ENCODE peak calls at places on chromosomes 7 and 10, in ten cellular contexts. One of them, this sample, is unnamed.

GRCh38 chr7:3670898-3671297 is 369.8 kb downstream of the SDK1 start:
- DNase-seq in psoas muscle: no peak
- DNase-seq in pancreas: no peak
- DNase-seq in HCT116: no peak
- DNase-seq in ascending aorta: no peak
- DNase-seq in upper lobe of right lung: no peak
- DNase-seq in endodermal cell: no peak
- DNase-seq in GM23338: no peak
- DNase-seq in thoracic aorta: no peak
- DNase-seq in cardiac muscle cell: no peak
- DNase-seq in this sample: no peak

GRCh38 chr7:68417659-68418058 is 1180.6 kb upstream of the AUTS2 start:
- DNase-seq in psoas muscle: no peak
- DNase-seq in pancreas: no peak
- DNase-seq in HCT116: no peak
- DNase-seq in ascending aorta: no peak
- DNase-seq in upper lobe of right lung: no peak
- DNase-seq in endodermal cell: no peak
- DNase-seq in GM23338: no peak
- DNase-seq in thoracic aorta: no peak
- DNase-seq in cardiac muscle cell: no peak
- DNase-seq in this sample: no peak

GRCh38 chr7:71182536-71182935 is 50.6 kb downstream of the GALNT17 start:
- DNase-seq in psoas muscle: no peak
- DNase-seq in pancreas: no peak
- DNase-seq in HCT116: no peak
- DNase-seq in ascending aorta: no peak
- DNase-seq in upper lobe of right lung: no peak
- DNase-seq in endodermal cell: no peak
- DNase-seq in GM23338: no peak
- DNase-seq in thoracic aorta: no peak
- DNase-seq in cardiac muscle cell: no peak
- DNase-seq in this sample: no peak

GRCh38 chr7:132581431-132581830 is 5.2 kb upstream of the PLXNA4 start:
- DNase-seq in psoas muscle: no peak
- DNase-seq in pancreas: no peak
- DNase-seq in HCT116: no peak
- DNase-seq in ascending aorta: no peak
- DNase-seq in upper lobe of right lung: no peak
- DNase-seq in endodermal cell: peak; percentile 31
- DNase-seq in GM23338: no peak
- DNase-seq in thoracic aorta: no peak
- DNase-seq in cardiac muscle cell: no peak
- DNase-seq in this sample: no peak

GRCh38 chr10:77884181-77884580 is 42.4 kb downstream of the DLG5 start:
- DNase-seq in psoas muscle: no peak
- DNase-seq in pancreas: no peak
- DNase-seq in HCT116: no peak
- DNase-seq in ascending aorta: no peak
- DNase-seq in upper lobe of right lung: no peak
- DNase-seq in endodermal cell: no peak
- DNase-seq in GM23338: no peak
- DNase-seq in thoracic aorta: no peak
- DNase-seq in cardiac muscle cell: no peak
- DNase-seq in this sample: no peak

GRCh38 chr10:122380703-122381102 is 6.2 kb downstream of the PLEKHA1 start:
- DNase-seq in psoas muscle: no peak
- DNase-seq in pancreas: no peak
- DNase-seq in HCT116: no peak
- DNase-seq in ascending aorta: no peak
- DNase-seq in upper lobe of right lung: no peak
- DNase-seq in endodermal cell: no peak
- DNase-seq in GM23338: no peak
- DNase-seq in thoracic aorta: no peak
- DNase-seq in cardiac muscle cell: no peak
- DNase-seq in this sample: no peak

GRCh38 chr10:61974611-61975010 is 73.1 kb downstream of the ARID5B start:
- DNase-seq in psoas muscle: peak; percentile 32
- DNase-seq in pancreas: peak; percentile 30
- DNase-seq in HCT116: no peak
- DNase-seq in ascending aorta: no peak
- DNase-seq in upper lobe of right lung: no peak
- DNase-seq in endodermal cell: no peak
- DNase-seq in GM23338: no peak
- DNase-seq in thoracic aorta: peak; percentile 29
- DNase-seq in cardiac muscle cell: peak; percentile 78
- DNase-seq in this sample: peak; percentile 76

GRCh38 chr10:69847458-69847857 is 45.8 kb downstream of the COL13A1 start:
- DNase-seq in psoas muscle: no peak
- DNase-seq in pancreas: no peak
- DNase-seq in HCT116: no peak
- DNase-seq in ascending aorta: no peak
- DNase-seq in upper lobe of right lung: no peak
- DNase-seq in endodermal cell: no peak
- DNase-seq in GM23338: no peak
- DNase-seq in thoracic aorta: no peak
- DNase-seq in cardiac muscle cell: no peak
- DNase-seq in this sample: no peak

GRCh38 chr10:124690971-124691370 is 53.2 kb downstream of the FAM53B start:
- DNase-seq in psoas muscle: no peak
- DNase-seq in pancreas: no peak
- DNase-seq in HCT116: no peak
- DNase-seq in ascending aorta: no peak
- DNase-seq in upper lobe of right lung: no peak
- DNase-seq in endodermal cell: no peak
- DNase-seq in GM23338: no peak
- DNase-seq in thoracic aorta: no peak
- DNase-seq in cardiac muscle cell: no peak
- DNase-seq in this sample: no peak

GRCh38 chr10:129193148-129193547 is 273.9 kb upstream of the MGMT start:
- DNase-seq in psoas muscle: peak; percentile 47
- DNase-seq in pancreas: no peak
- DNase-seq in HCT116: no peak
- DNase-seq in ascending aorta: no peak
- DNase-seq in upper lobe of right lung: no peak
- DNase-seq in endodermal cell: no peak
- DNase-seq in GM23338: peak; percentile 6
- DNase-seq in thoracic aorta: no peak
- DNase-seq in cardiac muscle cell: peak; percentile 23
- DNase-seq in this sample: peak; percentile 17

GRCh38 chr10:1939016-1939415 is 201.7 kb upstream of the ADARB2 start:
- DNase-seq in psoas muscle: no peak
- DNase-seq in pancreas: no peak
- DNase-seq in HCT116: no peak
- DNase-seq in ascending aorta: no peak
- DNase-seq in upper lobe of right lung: no peak
- DNase-seq in endodermal cell: no peak
- DNase-seq in GM23338: no peak
- DNase-seq in thoracic aorta: no peak
- DNase-seq in cardiac muscle cell: no peak
- DNase-seq in this sample: no peak

GRCh38 chr7:38374507-38374906 is 101.1 kb upstream of the TARP start:
- DNase-seq in psoas muscle: no peak
- DNase-seq in pancreas: no peak
- DNase-seq in HCT116: no peak
- DNase-seq in ascending aorta: no peak
- DNase-seq in upper lobe of right lung: no peak
- DNase-seq in endodermal cell: peak; percentile 77
- DNase-seq in GM23338: peak; percentile 80
- DNase-seq in thoracic aorta: no peak
- DNase-seq in cardiac muscle cell: peak; percentile 64
- DNase-seq in this sample: peak; percentile 75

GRCh38 chr10:35447693-35448407 is 111.5 kb downstream of the CCNY start:
- DNase-seq in psoas muscle: no peak
- DNase-seq in pancreas: no peak
- DNase-seq in HCT116: peak; percentile 10
- DNase-seq in ascending aorta: no peak
- DNase-seq in upper lobe of right lung: no peak
- DNase-seq in endodermal cell: peak; percentile 60
- DNase-seq in GM23338: peak; percentile 53
- DNase-seq in thoracic aorta: no peak
- DNase-seq in cardiac muscle cell: peak; percentile 91
- DNase-seq in this sample: peak; percentile 39

DNA sequence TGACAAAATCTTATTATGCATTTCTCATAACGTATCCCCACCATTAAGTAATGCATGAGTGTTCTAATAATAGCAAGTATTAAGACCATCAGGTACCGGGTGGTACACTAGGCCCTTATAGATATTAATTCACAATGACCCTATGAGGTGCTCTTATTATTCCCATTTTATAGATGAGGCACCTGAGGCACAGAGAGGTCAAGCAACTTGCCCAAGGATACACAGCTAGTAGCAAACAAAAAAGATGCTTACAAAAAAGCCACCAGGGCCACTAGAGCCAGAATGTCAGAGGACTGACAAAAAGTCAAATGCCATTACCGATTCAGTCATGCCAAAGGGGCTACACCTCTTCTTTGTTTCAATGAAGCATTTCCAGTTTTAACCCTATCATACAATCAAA is 5.9 kb downstream of the RSU1 start:
- DNase-seq in psoas muscle: no peak
- DNase-seq in pancreas: no peak
- DNase-seq in HCT116: no peak
- DNase-seq in ascending aorta: no peak
- DNase-seq in upper lobe of right lung: no peak
- DNase-seq in endodermal cell: no peak
- DNase-seq in GM23338: no peak
- DNase-seq in thoracic aorta: no peak
- DNase-seq in cardiac muscle cell: no peak
- DNase-seq in this sample: no peak
- H3K4me3 ChIP-seq in psoas muscle: no peak overlapping the region
- H3K4me3 ChIP-seq in pancreas: no peak overlapping the region
- H3K4me3 ChIP-seq in HCT116: no peak overlapping the region
- H3K4me3 ChIP-seq in ascending aorta: no peak overlapping the region
- H3K4me3 ChIP-seq in upper lobe of right lung: no peak overlapping the region
- H3K4me3 ChIP-seq in endodermal cell: no peak overlapping the region
- H3K4me3 ChIP-seq in GM23338: no peak overlapping the region
- H3K4me3 ChIP-seq in thoracic aorta: no peak overlapping the region
- H3K4me3 ChIP-seq in cardiac muscle cell: no peak overlapping the region
- H3K4me3 ChIP-seq in this sample: no peak overlapping the region

GRCh38 chr10:117533507-117534281 is 8.9 kb upstream of the EMX2 start:
- DNase-seq in psoas muscle: no peak
- DNase-seq in pancreas: no peak
- DNase-seq in HCT116: no peak
- DNase-seq in ascending aorta: no peak
- DNase-seq in upper lobe of right lung: no peak
- DNase-seq in endodermal cell: peak; percentile 50
- DNase-seq in GM23338: no peak
- DNase-seq in thoracic aorta: no peak
- DNase-seq in cardiac muscle cell: no peak
- DNase-seq in this sample: no peak
- H3K27me3 ChIP-seq in psoas muscle: no peaks in the 10 kb centered on the region
- H3K27me3 ChIP-seq in pancreas: peaks cover 36% of the 10 kb centered on the region
- H3K27me3 ChIP-seq in HCT116: peaks cover 39% of the 10 kb centered on the region
- H3K27me3 ChIP-seq in ascending aorta: peaks cover 32% of the 10 kb centered on the region
- H3K27me3 ChIP-seq in upper lobe of right lung: peaks cover 97% of the 10 kb centered on the region
- H3K27me3 ChIP-seq in endodermal cell: peaks cover 99% of the 10 kb centered on the region
- H3K27me3 ChIP-seq in GM23338: peaks cover 100% of the 10 kb centered on the region
- H3K27me3 ChIP-seq in thoracic aorta: peaks cover 34% of the 10 kb centered on the region
- H3K27me3 ChIP-seq in cardiac muscle cell: peaks cover 100% of the 10 kb centered on the region
- H3K27me3 ChIP-seq in this sample: no peaks in the 10 kb centered on the region

DNA sequence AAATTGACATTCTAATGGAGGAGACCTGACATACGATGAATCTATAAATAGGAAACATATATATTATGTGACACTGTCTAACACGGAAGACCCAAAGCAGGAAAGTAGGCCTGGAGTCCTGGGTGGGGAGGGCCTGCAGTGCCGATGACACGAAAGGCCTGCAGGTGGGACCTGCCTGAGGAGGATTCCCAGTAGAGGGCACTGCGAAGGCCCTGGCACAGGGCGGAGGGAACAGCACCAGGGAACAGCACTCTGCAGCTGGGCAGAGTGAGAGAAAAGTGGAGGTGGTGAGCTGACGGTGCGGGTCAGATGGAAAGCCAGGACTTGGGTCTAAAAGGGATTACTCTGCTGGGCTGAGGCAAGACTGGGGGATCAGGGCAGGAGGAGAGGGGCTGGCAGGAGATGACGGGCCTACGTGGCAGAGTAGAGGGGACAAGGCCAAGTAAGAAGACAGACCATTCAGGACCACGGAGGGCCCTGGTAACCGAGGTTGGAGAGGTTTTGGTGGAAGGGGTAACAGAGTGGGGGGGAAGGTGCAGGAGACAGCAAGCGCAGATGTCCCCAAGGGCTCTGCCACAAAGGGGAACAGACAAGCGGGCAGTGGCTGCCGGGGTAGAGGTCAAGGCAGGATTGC is 8.1 kb downstream of the ZNF746 start:
- DNase-seq in psoas muscle: no peak
- DNase-seq in pancreas: no peak
- DNase-seq in HCT116: no peak
- DNase-seq in ascending aorta: no peak
- DNase-seq in upper lobe of right lung: no peak
- DNase-seq in endodermal cell: peak; percentile 78
- DNase-seq in GM23338: peak; percentile 43
- DNase-seq in thoracic aorta: no peak
- DNase-seq in cardiac muscle cell: no peak
- DNase-seq in this sample: no peak
- TF ChIP-seq CTCF in psoas muscle: peak; percentile 21
- TF ChIP-seq CTCF in pancreas: no peak
- TF ChIP-seq CTCF in HCT116: peak; percentile 47
- TF ChIP-seq CTCF in ascending aorta: no peak
- TF ChIP-seq CTCF in upper lobe of right lung: peak; percentile 8
- TF ChIP-seq CTCF in endodermal cell: peak; percentile 69
- TF ChIP-seq CTCF in GM23338: peak; percentile 66
- TF ChIP-seq CTCF in thoracic aorta: no peak
- TF ChIP-seq CTCF in cardiac muscle cell: no peak
- TF ChIP-seq CTCF in this sample: no peak

GRCh38 chr7:94031865-94032264 is 27.7 kb upstream of the BET1 start:
- DNase-seq in psoas muscle: no peak
- DNase-seq in pancreas: no peak
- DNase-seq in HCT116: no peak
- DNase-seq in ascending aorta: no peak
- DNase-seq in upper lobe of right lung: no peak
- DNase-seq in endodermal cell: no peak
- DNase-seq in GM23338: no peak
- DNase-seq in thoracic aorta: no peak
- DNase-seq in cardiac muscle cell: no peak
- DNase-seq in this sample: no peak

GRCh38 chr7:94028768-94029167 is 24.6 kb upstream of the BET1 start:
- DNase-seq in psoas muscle: no peak
- DNase-seq in pancreas: no peak
- DNase-seq in HCT116: no peak
- DNase-seq in ascending aorta: no peak
- DNase-seq in upper lobe of right lung: no peak
- DNase-seq in endodermal cell: no peak
- DNase-seq in GM23338: no peak
- DNase-seq in thoracic aorta: no peak
- DNase-seq in cardiac muscle cell: peak; percentile 19
- DNase-seq in this sample: no peak

DNA sequence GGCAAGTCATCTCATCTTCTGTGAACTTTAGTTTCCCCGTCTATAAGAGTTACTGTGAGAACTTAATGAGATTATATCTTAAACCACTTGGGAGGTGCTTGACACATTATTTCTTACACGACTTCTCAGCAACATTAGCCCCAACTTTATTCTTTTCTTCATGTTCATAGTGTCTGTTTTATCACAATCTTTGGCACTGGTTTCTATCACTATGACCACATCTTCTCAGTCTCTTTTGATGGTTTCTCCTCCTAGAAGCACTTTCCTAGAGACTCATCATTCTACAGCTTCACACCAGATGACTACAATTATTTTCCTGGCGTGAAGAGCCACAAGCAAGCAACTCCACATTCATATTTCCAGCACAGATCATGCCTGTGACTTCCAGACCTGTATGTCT is 26.5 kb upstream of the BET1 start:
- DNase-seq in psoas muscle: no peak
- DNase-seq in pancreas: no peak
- DNase-seq in HCT116: no peak
- DNase-seq in ascending aorta: no peak
- DNase-seq in upper lobe of right lung: no peak
- DNase-seq in endodermal cell: no peak
- DNase-seq in GM23338: no peak
- DNase-seq in thoracic aorta: no peak
- DNase-seq in cardiac muscle cell: no peak
- DNase-seq in this sample: no peak
- H3K4me3 ChIP-seq in psoas muscle: no peak overlapping the region
- H3K4me3 ChIP-seq in pancreas: no peak overlapping the region
- H3K4me3 ChIP-seq in HCT116: no peak overlapping the region
- H3K4me3 ChIP-seq in ascending aorta: no peak overlapping the region
- H3K4me3 ChIP-seq in upper lobe of right lung: no peak overlapping the region
- H3K4me3 ChIP-seq in endodermal cell: no peak overlapping the region
- H3K4me3 ChIP-seq in GM23338: no peak overlapping the region
- H3K4me3 ChIP-seq in thoracic aorta: no peak overlapping the region
- H3K4me3 ChIP-seq in cardiac muscle cell: no peak overlapping the region
- H3K4me3 ChIP-seq in this sample: no peak overlapping the region